ENCODE peak calls at places on chromosome 21, in seven cellular contexts. W is GM23338, M is HCT116, P is HepG2, V is SK-N-SH, O is A549, C is K562. E is an unnamed sample. For H3K4me1, the result is how much of the 10 kb centered on the place peaks cover.

GRCh38 chr21:37532868-37533780 is 166.6 kb downstream of the DYRK1A start:
- DNase-seq in W (no peak), M (peak), P (no peak), V (no peak), O (peak), C (peak), E (peak)

GRCh38 chr21:39103689-39104088 is 79.6 kb downstream of the PSMG1 start:
- DNase-seq in W (no peak), M (no peak), P (no peak), V (no peak), O (no peak), C (no peak), E (no peak)

GRCh38 chr21:38761531-38761930 is 44.2 kb upstream of the ETS2 start:
- DNase-seq in W (no peak), M (no peak), P (no peak), V (no peak), O (no peak), C (no peak), E (no peak)

GRCh38 chr21:39232926-39233325 is 49.7 kb upstream of the PSMG1 start:
- DNase-seq in W (no peak), M (no peak), P (no peak), V (no peak), O (no peak), C (no peak), E (no peak)

GRCh38 chr21:20649231-20649630 is 349.0 kb upstream of the NCAM2 start:
- DNase-seq in W (no peak), M (no peak), P (no peak), V (no peak), O (no peak), C (no peak), E (no peak)

GRCh38 chr21:43944181-43944633 is 67.9 kb upstream of the TRAPPC10 start:
- DNase-seq in W (no peak), M (no peak), P (no peak), V (no peak), O (no peak), C (no peak), E (no peak)

GRCh38 chr21:37800496-37801061 is 115.7 kb downstream of the KCNJ6 start:
- DNase-seq in W (no peak), M (no peak), P (no peak), V (no peak), O (no peak), C (no peak), E (no peak)

GRCh38 chr21:25039461-25040380 is 567.6 kb downstream of the MRPL39 start:
- DNase-seq in W (peak), M (no peak), P (no peak), V (no peak), O (no peak), C (no peak), E (peak)

GRCh38 chr21:40563845-40564717 is 282.9 kb downstream of the DSCAM start:
- DNase-seq in W (no peak), M (no peak), P (no peak), V (no peak), O (no peak), C (no peak), E (no peak)

GRCh38 chr21:38303300-38303699 is 46.5 kb downstream of the KCNJ15 start:
- DNase-seq in W (no peak), M (no peak), P (no peak), V (no peak), O (peak), C (no peak), E (peak)

GRCh38 chr21:40863839-40864238 is 16.9 kb upstream of the DSCAM start:
- DNase-seq in W (no peak), M (no peak), P (no peak), V (no peak), O (no peak), C (no peak), E (no peak)

GRCh38 chr21:36849461-36849860 is 117.0 kb downstream of the HLCS start:
- DNase-seq in W (no peak), M (no peak), P (no peak), V (no peak), O (no peak), C (no peak), E (no peak)

GRCh38 chr21:31115249-31115648 is 77.0 kb upstream of the KRTAP19-8 start:
- DNase-seq in W (no peak), M (no peak), P (no peak), V (no peak), O (no peak), C (no peak), E (no peak)

GRCh38 chr21:21029159-21029558 is 30.9 kb downstream of the NCAM2 start:
- DNase-seq in W (peak), M (no peak), P (no peak), V (no peak), O (no peak), C (no peak), E (no peak)

GRCh38 chr21:16473965-16474364 is 744.2 kb downstream of the USP25 start:
- DNase-seq in W (no peak), M (no peak), P (no peak), V (no peak), O (no peak), C (no peak), E (no peak)

GRCh38 chr21:18499761-18500376 is 96.3 kb upstream of the TMPRSS15 start:
- DNase-seq in W (peak), M (peak), P (peak), V (peak), O (peak), C (peak), E (no peak)

GRCh38 chr21:39660596-39660995 is 47.9 kb downstream of the B3GALT5 start:
- DNase-seq in W (no peak), M (no peak), P (no peak), V (no peak), O (peak), C (no peak), E (no peak)

GRCh38 chr21:31354604-31355443 is 10.8 kb upstream of the TIAM1 start:
- DNase-seq in W (peak), M (peak), P (no peak), V (no peak), O (peak), C (no peak), E (peak)

GRCh38 chr21:38806153-38806941 is 618 bp downstream of the ETS2 start:
- DNase-seq in W (peak), M (no peak), P (no peak), V (peak), O (no peak), C (no peak), E (no peak)

GRCh38 chr21:39696620-39697019 is 48.4 kb upstream of the IGSF5 start:
- DNase-seq in W (no peak), M (no peak), P (no peak), V (no peak), O (no peak), C (no peak), E (no peak)

GRCh38 chr21:37342046-37342632 is 24.4 kb upstream of the DYRK1A start:
- DNase-seq in W (no peak), M (no peak), P (no peak), V (no peak), O (peak), C (no peak), E (no peak)

GRCh38 chr21:31710586-31710985 is 21.3 kb downstream of the SCAF4 start:
- DNase-seq in W (no peak), M (no peak), P (no peak), V (no peak), O (no peak), C (no peak), E (no peak)

GRCh38 chr21:39373634-39374033 is 24.7 kb upstream of the HMGN1 start:
- DNase-seq in W (peak), M (no peak), P (peak), V (peak), O (peak), C (peak), E (no peak)

GRCh38 chr21:36134820-36135390 is at the start of gene CBR3:
- DNase-seq in W (peak), M (no peak), P (no peak), V (peak), O (peak), C (no peak), E (no peak)

DNA sequence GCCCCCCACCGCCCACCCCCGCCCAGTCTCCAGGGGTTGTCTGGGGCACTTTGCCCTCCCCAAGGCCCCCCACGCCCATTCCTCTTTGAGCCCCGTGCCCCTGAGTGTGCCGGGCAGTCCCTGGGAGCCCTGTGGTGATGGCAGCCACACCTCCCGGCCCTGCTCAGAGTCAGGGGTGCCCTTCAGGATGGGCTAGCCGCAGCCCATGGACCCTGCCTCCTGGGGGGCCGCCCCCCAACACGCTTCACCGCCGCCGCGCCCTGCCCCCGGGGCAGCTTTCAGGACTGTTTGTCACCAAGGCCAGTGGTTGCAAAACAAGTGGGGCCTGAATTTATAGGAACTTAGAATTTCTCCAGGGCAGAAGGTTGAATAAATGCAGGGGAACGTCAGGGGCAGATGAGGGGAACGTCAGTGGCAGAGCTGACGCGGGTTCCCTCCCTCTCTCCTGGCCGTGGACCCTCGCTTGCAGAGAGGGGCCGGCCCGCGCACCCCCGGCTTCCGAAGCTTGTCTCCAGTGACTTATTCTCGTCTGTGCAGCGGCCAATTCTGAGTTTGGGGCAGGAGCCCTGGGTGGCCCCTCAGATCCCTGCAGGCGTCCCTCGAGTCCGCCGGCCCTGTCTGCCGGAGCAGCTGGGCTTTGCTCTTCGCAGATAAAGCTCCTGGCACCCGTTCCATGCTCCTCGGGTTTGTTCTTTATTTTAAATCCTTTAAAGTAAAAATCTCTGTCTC is 41.2 kb upstream of the ADARB1 start:
- DNase-seq in W (no peak), M (no peak), P (no peak), V (no peak), O (no peak), C (no peak), E (no peak)
- H3K4me1 ChIP-seq in W (under half), M (under half), P (under half), V (under half), O (under half), C (under half), E (under half)

DNA sequence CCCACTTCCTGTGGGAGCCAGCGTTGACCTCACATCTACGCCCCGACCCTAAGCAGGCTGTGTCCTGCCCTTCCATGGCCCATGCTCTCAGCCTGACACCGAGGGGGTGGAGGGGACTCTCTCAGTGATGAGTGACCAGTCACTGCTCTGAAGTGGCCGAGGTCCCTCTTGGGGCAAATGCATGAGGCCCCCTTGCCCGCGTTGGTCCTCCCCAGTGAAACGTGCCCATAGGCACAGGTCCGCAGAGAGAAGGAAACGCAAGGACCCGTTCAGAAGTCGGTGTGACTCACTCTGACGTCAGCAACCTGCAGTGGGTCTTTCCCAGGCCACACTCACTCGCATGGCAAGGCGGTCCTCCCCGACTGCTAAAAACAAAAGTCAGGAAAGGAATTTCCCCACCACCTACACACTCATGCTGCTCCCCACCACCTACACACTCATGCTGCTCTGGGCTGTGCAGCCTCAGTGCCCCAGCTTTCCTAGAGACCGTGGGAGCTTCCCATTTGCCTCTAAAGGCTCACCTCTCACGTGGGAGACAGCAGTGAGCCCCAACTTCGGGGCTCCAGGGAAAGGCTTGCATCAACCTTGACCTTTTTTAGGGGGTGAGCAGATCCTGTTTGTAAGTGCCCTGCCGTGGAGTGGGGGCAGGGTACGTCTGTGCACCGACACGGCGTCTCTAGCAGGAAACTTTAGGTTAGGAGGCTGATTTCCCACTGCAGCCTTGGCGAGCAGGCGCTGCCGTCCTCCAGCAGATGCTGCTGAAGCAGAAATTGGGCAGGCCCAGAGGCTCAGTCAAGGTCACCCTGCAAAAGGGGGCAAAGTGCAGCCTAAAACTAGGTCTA is 11.4 kb downstream of the UBASH3A start:
- DNase-seq in W (no peak), M (peak), P (no peak), V (no peak), O (peak), C (peak), E (no peak)
- TF ChIP-seq REST in W (no peak), M (no peak), P (no peak), V (no peak), O (no peak), C (no peak), E (no peak)

GRCh38 chr21:33266784-33267135 is 593 bp downstream of the IL10RB start:
- DNase-seq in W (no peak), M (no peak), P (no peak), V (peak), O (no peak), C (no peak), E (no peak)
- H3K27ac ChIP-seq in W (no peak), M (peak), P (peak), V (peak), O (peak), C (peak), E (peak)

GRCh38 chr21:33026878-33027400 is 1.2 kb downstream of the OLIG2 start:
- DNase-seq in W (peak), M (no peak), P (no peak), V (no peak), O (peak), C (no peak), E (no peak)
- H3K4me1 ChIP-seq in W (half or more), M (under half), P (under half), V (under half), O (under half), C (under half), E (under half)

GRCh38 chr21:29613021-29613420 is 314.3 kb downstream of the BACH1 start:
- DNase-seq in W (no peak), M (no peak), P (no peak), V (no peak), O (no peak), C (peak), E (no peak)
- TF ChIP-seq REST in W (no peak), M (no peak), P (no peak), V (no peak), O (no peak), C (no peak), E (no peak)

GRCh38 chr21:46028547-46029200 is 47.1 kb downstream of the COL6A1 start:
- DNase-seq in W (no peak), M (no peak), P (no peak), V (no peak), O (no peak), C (no peak), E (no peak)
- H3K27ac ChIP-seq in W (no peak), M (no peak), P (no peak), V (peak), O (no peak), C (no peak), E (no peak)

GRCh38 chr21:34935452-34935851 is 113.7 kb downstream of the RUNX1 start:
- DNase-seq in W (no peak), M (no peak), P (no peak), V (no peak), O (no peak), C (no peak), E (no peak)
- H3K4me1 ChIP-seq in W (under half), M (under half), P (under half), V (under half), O (under half), C (under half), E (under half)

GRCh38 chr21:26169061-26169610 is 1.4 kb downstream of the APP start:
- DNase-seq in W (peak), M (peak), P (peak), V (peak), O (peak), C (no peak), E (no peak)
- TF ChIP-seq REST in W (no peak), M (no peak), P (no peak), V (no peak), O (no peak), C (no peak), E (no peak)

DNA sequence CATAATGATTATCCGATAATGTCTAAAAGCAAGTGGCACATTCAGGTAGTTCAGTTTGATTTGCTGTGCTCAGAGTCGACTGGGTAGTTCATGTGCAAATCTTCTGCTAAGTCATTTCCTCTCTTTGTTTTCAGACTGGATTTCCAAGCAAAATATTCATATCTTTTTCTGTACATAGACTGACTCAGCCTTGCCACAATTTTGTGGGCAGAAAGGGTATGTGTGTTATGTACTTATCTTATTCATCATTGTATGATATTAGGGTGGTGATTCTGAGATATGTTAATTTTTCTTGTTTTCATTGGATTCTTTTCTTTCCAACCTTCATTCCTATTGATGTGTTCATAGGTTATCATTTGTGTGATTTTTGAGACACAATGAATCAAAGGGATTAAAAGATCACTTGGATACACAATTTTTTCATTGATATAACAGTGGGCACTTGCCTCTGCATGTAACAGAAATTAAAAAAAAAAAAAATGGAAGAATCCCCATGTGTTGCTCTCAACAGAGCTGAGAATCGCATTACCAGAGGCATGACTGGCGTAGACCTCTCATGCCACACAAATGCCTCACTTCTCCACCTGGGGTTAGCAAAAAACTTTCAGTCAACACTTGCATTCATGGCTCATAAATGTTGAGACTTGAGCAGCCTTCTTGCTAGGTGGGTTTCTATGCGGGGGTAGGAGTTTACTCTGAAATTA is 355.5 kb downstream of the LTN1 start:
- DNase-seq in W (no peak), M (no peak), P (no peak), V (no peak), O (peak), C (no peak), E (peak)
- H3K27ac ChIP-seq in W (no peak), M (no peak), P (no peak), V (peak), O (no peak), C (no peak), E (no peak)